ENCODE peak calls at places on chromosomes 7 and 10, in seven cellular contexts. M, X, Z, V, L, T and Q are unnamed samples.

GRCh38 chr7:40983106-40983505 is 719.8 kb downstream of the INHBA start:
- DNase-seq in T (no peak), M (no peak), Z (no peak), V (no peak), X (no peak), L (no peak), Q (no peak)

GRCh38 chr7:50560865-50561351 is 4.3 kb downstream of the DDC start:
- DNase-seq in M (peak), V (no peak), T (no peak), Z (no peak), X (peak), L (no peak), Q (no peak)

GRCh38 chr7:135859548-135859947 is 110.9 kb upstream of the FAM180A start:
- DNase-seq in V (no peak), T (no peak), M (no peak), L (no peak), Z (no peak), X (no peak), Q (no peak)

GRCh38 chr7:99772565-99772964 is 11.4 kb downstream of the CYP3A4 start:
- DNase-seq in X (peak), L (no peak), M (no peak), V (no peak), Z (no peak), T (no peak), Q (no peak)

GRCh38 chr7:19061331-19061730 is 56.1 kb downstream of the TWIST1 start:
- DNase-seq in L (no peak), X (no peak), V (no peak), M (no peak), T (no peak), Z (no peak), Q (no peak)

GRCh38 chr10:133186416-133187090 is 26.5 kb downstream of the KNDC1 start:
- DNase-seq in V (no peak), X (no peak), T (no peak), L (no peak), M (no peak), Z (no peak), Q (no peak)

GRCh38 chr10:35498693-35499092 is 106.4 kb upstream of the GJD4 start:
- DNase-seq in V (no peak), T (no peak), X (no peak), Z (no peak), M (no peak), L (no peak), Q (no peak)

GRCh38 chr10:69901022-69901421 is 99.3 kb downstream of the COL13A1 start:
- DNase-seq in X (no peak), T (no peak), L (no peak), V (no peak), M (no peak), Z (no peak), Q (no peak)

GRCh38 chr7:42244828-42245227 is 7.8 kb upstream of the GLI3 start:
- DNase-seq in L (no peak), V (no peak), T (no peak), X (no peak), M (no peak), Z (no peak), Q (no peak)

GRCh38 chr7:86968618-86969017 is 90.8 kb downstream of the ELAPOR2 start:
- DNase-seq in L (no peak), M (no peak), V (no peak), X (no peak), Z (no peak), T (no peak), Q (no peak)
- TF ChIP-seq YY1 in L (no peak), M (no peak), V (no peak), X (no peak), Z (no peak), T (no peak), Q (no peak)

GRCh38 chr7:44191171-44191570 is 1.9 kb upstream of the GCK start:
- DNase-seq in X (no peak), L (no peak), V (no peak), M (no peak), Z (no peak), T (no peak), Q (no peak)
- TF ChIP-seq YY1 in X (no peak), L (no peak), V (no peak), M (no peak), Z (no peak), T (no peak), Q (no peak)

DNA sequence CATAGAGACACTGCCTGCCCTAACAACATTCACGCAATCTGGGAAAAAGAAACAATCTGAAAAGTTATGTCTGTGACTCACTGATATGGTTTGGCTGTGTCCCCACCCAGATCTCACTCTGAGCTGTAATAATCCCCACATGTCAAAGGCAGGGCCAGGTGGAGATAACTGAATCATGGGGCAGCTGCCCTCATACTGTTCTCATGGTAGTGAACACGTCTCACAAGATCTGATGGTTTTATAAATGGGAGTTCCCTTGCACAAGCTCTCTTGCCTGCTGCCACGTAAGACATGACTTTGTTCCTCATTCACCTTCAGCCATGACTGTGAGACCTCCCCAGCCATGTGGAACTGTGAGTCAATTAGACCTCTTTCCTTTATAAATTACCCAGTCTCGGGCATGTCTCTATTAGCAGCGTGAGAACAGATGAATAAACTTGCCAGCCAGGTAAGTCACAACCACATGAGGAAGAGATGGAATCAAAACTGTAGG is 341.5 kb upstream of the AOAH start:
- DNase-seq in M (no peak), L (peak), Z (no peak), V (no peak), T (no peak), X (no peak), Q (no peak)
- TF ChIP-seq YY1 in M (no peak), L (peak), Z (no peak), V (no peak), T (no peak), X (no peak), Q (no peak)

GRCh38 chr7:24346716-24347115 is 62.7 kb downstream of the NPY start:
- DNase-seq in T (no peak), M (no peak), Z (no peak), V (no peak), L (no peak), X (no peak), Q (no peak)
- TF ChIP-seq YY1 in T (no peak), M (no peak), Z (no peak), V (no peak), L (no peak), X (no peak), Q (no peak)

DNA sequence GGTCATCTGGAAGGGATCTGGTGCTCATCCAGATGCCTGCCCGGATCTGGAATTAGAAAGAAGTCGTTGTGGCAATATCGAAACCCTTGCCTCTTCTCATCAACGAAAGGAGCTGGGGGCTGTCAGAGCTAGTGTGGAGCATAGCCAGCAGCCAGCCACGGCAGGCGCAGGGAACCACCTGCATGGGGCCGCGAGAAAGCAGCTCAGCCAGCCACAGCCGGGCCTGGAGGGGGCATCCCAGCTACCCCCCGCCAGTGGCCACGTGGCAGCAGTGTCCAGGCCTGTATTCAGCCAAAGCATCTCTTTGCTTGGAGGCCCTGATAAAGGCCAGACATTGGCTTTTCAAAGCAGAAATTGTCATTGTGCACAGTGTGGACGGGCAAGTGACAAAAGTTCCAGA is 19.1 kb downstream of the GPR26 start:
- DNase-seq in M (peak), Z (no peak), T (no peak), X (no peak), L (no peak), V (no peak), Q (no peak)
- TF ChIP-seq YY1 in M (no peak), Z (no peak), T (no peak), X (no peak), L (no peak), V (no peak), Q (no peak)

DNA sequence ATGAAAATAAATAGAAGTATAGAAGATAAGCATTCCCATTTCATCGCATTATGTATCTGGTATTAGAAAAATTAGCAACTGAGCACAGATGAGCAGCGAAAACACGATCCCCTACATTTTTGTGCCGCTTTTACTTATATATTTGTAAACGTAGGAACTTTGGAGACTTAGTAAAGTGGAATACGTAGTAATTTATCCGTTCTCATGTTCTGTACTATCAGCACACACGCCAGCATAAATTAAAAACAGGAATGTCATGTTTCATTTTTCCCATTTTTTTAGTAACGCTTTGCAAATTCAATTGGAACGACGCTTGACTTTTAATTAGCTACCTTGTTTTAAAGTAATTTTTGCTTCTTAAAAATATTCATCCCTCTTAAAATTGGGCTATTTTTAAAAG is 2.4 kb downstream of the ZNRF2 start:
- DNase-seq in L (no peak), T (no peak), V (no peak), X (no peak), M (no peak), Z (no peak), Q (no peak)
- TF ChIP-seq YY1 in L (no peak), T (no peak), V (no peak), X (no peak), M (no peak), Z (no peak), Q (no peak)

GRCh38 chr7:139016931-139017511 is 18.8 kb downstream of the ZC3HAV1L start:
- DNase-seq in V (peak), X (peak), M (peak), T (peak), L (no peak), Z (peak), Q (no peak)
- TF ChIP-seq YY1 in V (no peak), X (no peak), M (no peak), T (no peak), L (no peak), Z (no peak), Q (no peak)